ENCODE peak calls at places on chromosomes 6 and 20, in six cellular contexts. W, K, X, T, F and S are unnamed samples.

GRCh38 chr6:154516276-154516675 is 5.8 kb upstream of the CNKSR3 start:
- DNase-seq in X (no peak), K (no peak), T (no peak), W (no peak), F (no peak), S (no peak)

GRCh38 chr20:57959589-57959988 is 249.8 kb upstream of the PMEPA1 start:
- DNase-seq in T (no peak), F (no peak), W (no peak), K (no peak), X (no peak), S (no peak)

GRCh38 chr6:147467463-147467862 is 41.0 kb upstream of the SAMD5 start:
- DNase-seq in K (no peak), X (no peak), F (no peak), T (no peak), W (no peak), S (no peak)

GRCh38 chr6:31834704-31835375 is 7.3 kb downstream of the HSPA1B start:
- DNase-seq in W (peak), X (peak), F (peak), T (peak), K (peak), S (no peak)

GRCh38 chr6:168699631-168700315 is 258.8 kb downstream of the SMOC2 start:
- DNase-seq in F (no peak), W (no peak), T (peak), X (no peak), K (no peak), S (no peak)

GRCh38 chr20:46721476-46721875 is 12.0 kb downstream of the SLC2A10 start:
- DNase-seq in T (no peak), F (no peak), W (no peak), K (no peak), X (no peak), S (no peak)

GRCh38 chr6:43263314-43264178 is 20.3 kb downstream of the TTBK1 start:
- DNase-seq in K (peak), X (peak), F (no peak), W (peak), T (peak), S (peak)

GRCh38 chr6:151254451-151255081 is 14.8 kb downstream of the AKAP12 start:
- DNase-seq in K (no peak), T (no peak), F (no peak), W (no peak), X (no peak), S (peak)

GRCh38 chr6:125363360-125364121 is 61.8 kb upstream of the HDDC2 start:
- DNase-seq in W (no peak), K (peak), X (no peak), T (peak), F (peak), S (no peak)

GRCh38 chr20:34997774-34998173 is 42.1 kb downstream of the MYH7B start:
- DNase-seq in W (no peak), X (no peak), K (no peak), F (no peak), T (no peak), S (no peak)

GRCh38 chr6:83119742-83120300 is 52.4 kb downstream of the DOP1A start:
- DNase-seq in T (no peak), W (no peak), X (no peak), K (no peak), F (no peak), S (no peak)

GRCh38 chr6:47358440-47359225 is 48.9 kb upstream of the TNFRSF21 start:
- DNase-seq in X (no peak), F (no peak), K (no peak), W (no peak), T (no peak), S (no peak)

GRCh38 chr6:47357827-47358226 is 48.1 kb upstream of the TNFRSF21 start:
- DNase-seq in T (no peak), F (no peak), X (no peak), K (no peak), W (no peak), S (no peak)

GRCh38 chr6:47352966-47353365 is 43.3 kb upstream of the TNFRSF21 start:
- DNase-seq in T (no peak), K (no peak), W (no peak), X (no peak), F (no peak), S (no peak)

GRCh38 chr6:47353822-47354221 is 44.1 kb upstream of the TNFRSF21 start:
- DNase-seq in T (no peak), K (no peak), W (no peak), X (no peak), F (no peak), S (no peak)

DNA sequence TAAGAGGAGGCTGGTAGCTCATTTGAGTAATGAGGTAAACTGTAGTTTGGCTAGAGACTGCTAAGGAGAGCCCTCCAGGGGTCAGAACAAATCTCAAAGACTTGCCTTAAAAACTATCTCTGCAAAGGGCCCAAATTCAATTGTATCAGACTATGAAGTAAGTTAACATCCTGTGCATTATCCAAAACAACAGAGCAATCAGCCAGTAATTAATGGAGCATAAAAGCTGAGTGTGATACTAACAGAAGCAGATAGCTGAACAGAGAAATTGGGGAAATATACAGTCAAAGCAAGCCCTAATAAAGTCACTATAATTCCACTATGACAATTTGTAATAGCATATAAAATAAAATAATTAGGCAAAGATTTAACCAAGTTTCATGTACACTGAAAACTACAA is 45.8 kb upstream of the TNFRSF21 start:
- DNase-seq in F (no peak), W (no peak), K (no peak), T (no peak), X (no peak), S (no peak)
- TF ChIP-seq POLR2A in F (no peak), W (no peak), K (no peak), T (no peak), X (no peak), S (no peak)

GRCh38 chr6:10837997-10838793 is at the start of gene MAK:
- DNase-seq in K (peak), W (peak), F (peak), T (peak), X (peak), S (peak)
- TF ChIP-seq POLR2A in K (no peak), W (peak), F (peak), T (no peak), X (no peak), S (no peak)

GRCh38 chr20:33857722-33858563 is 46.8 kb downstream of the CHMP4B start:
- DNase-seq in K (peak), F (no peak), T (no peak), X (no peak), W (no peak), S (no peak)
- TF ChIP-seq POLR2A in K (no peak), F (no peak), T (no peak), X (no peak), W (no peak), S (no peak)

GRCh38 chr6:167399599-167399998 is 74.7 kb downstream of the TTLL2 start:
- DNase-seq in W (no peak), T (no peak), K (no peak), F (no peak), X (no peak), S (no peak)

GRCh38 chr6:167403427-167403826 is 78.5 kb downstream of the TTLL2 start:
- DNase-seq in K (no peak), T (no peak), X (no peak), F (no peak), W (no peak), S (no peak)

GRCh38 chr6:167402195-167402686 is 77.4 kb downstream of the TTLL2 start:
- DNase-seq in K (no peak), F (no peak), X (no peak), W (no peak), T (no peak), S (no peak)

GRCh38 chr6:167400482-167401138 is 75.7 kb downstream of the TTLL2 start:
- DNase-seq in K (no peak), X (no peak), W (no peak), T (no peak), F (no peak), S (no peak)

DNA sequence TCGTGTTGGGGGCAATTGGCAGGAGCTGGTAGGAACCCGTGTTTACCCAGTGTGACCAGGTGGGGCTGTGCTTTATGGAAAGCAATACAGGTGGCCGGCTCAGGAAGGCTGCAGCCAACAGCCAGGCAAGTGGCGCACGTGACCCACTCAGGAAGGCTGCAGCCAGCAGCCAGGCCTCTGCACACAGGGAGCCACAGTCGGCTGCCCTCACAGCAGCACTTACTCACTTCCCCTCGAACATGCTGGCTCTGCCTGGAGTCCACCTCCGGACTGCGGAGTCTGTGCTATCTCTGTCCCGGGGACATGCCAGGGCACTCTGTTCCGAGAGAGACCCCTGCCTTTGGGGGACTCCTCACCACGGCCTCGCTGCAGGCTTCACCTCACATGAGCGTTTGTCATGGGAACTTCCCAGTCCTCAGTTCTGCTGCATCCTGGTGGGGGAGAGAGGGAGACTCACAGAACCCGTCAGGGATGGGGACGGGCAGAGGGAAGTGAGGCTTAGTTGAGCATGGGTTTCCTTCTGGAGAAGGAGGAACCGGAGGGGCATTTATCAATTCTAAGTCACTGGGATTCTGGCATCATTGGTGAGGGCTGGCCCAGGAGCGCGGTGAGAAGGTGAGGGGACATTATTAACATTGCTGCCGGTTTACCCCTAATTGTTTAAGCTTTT is 76.8 kb downstream of the TTLL2 start:
- DNase-seq in K (peak), X (no peak), W (no peak), F (no peak), T (no peak), S (no peak)
- TF ChIP-seq POLR2A in K (no peak), X (no peak), W (no peak), F (no peak), T (no peak), S (no peak)